ENCODE peak calls at places on chromosomes 16 and 17, in seven cellular contexts. F, J, Y, U, B, A and N are unnamed samples.

GRCh38 chr17:76121932-76122383 is 18.4 kb upstream of the EXOC7 start:
- DNase-seq in A (peak), F (no peak), B (no peak), J (no peak), U (no peak), Y (no peak), N (no peak)

GRCh38 chr16:19223235-19223847 is 55.3 kb downstream of the SYT17 start:
- DNase-seq in F (no peak), J (peak), Y (peak), B (peak), U (no peak), A (no peak), N (peak)

GRCh38 chr16:81415757-81416156 is 28.9 kb upstream of the CMIP start:
- DNase-seq in Y (no peak), F (no peak), J (no peak), A (no peak), B (no peak), U (no peak), N (no peak)

GRCh38 chr17:909642-910323 is 69.8 kb downstream of the NXN start:
- DNase-seq in B (peak), J (no peak), Y (no peak), A (no peak), U (no peak), F (no peak), N (no peak)

GRCh38 chr16:4298761-4299522 is 16.9 kb upstream of the GLIS2 start:
- DNase-seq in A (no peak), J (peak), U (no peak), B (peak), Y (peak), F (no peak), N (no peak)

GRCh38 chr17:78854508-78854907 is 13.9 kb upstream of the USP36 start:
- DNase-seq in Y (no peak), J (peak), U (no peak), A (no peak), B (no peak), F (no peak), N (no peak)

GRCh38 chr16:88685156-88686061 is 898 bp downstream of the SNAI3 start:
- DNase-seq in Y (peak), B (peak), F (no peak), U (no peak), A (peak), J (peak), N (no peak)

GRCh38 chr16:83533193-83533592 is 274.6 kb upstream of the HSBP1 start:
- DNase-seq in J (no peak), U (no peak), A (no peak), Y (no peak), F (no peak), B (peak), N (no peak)

GRCh38 chr17:17872468-17873345 is 35.9 kb upstream of the SREBF1 start:
- DNase-seq in F (no peak), Y (no peak), J (no peak), U (no peak), B (peak), A (no peak), N (no peak)

GRCh38 chr17:7475764-7476422 is 3.5 kb downstream of the ZBTB4 start:
- DNase-seq in F (no peak), Y (no peak), J (no peak), U (no peak), A (no peak), B (no peak), N (no peak)

GRCh38 chr16:68335175-68335574 is 24.4 kb downstream of the PRMT7 start:
- DNase-seq in U (no peak), A (no peak), F (no peak), J (no peak), Y (no peak), B (no peak), N (no peak)

GRCh38 chr16:56354016-56354415 is 71.3 kb downstream of the AMFR start:
- DNase-seq in J (no peak), F (no peak), A (no peak), Y (no peak), B (no peak), U (no peak), N (no peak)

GRCh38 chr16:27287887-27288286 is 19.3 kb upstream of the NSMCE1 start:
- DNase-seq in A (no peak), Y (no peak), U (no peak), B (no peak), F (no peak), J (no peak), N (no peak)

GRCh38 chr17:75774471-75774987 is 9.5 kb upstream of the GALK1 start:
- DNase-seq in Y (no peak), B (no peak), J (no peak), A (no peak), F (no peak), U (no peak), N (no peak)

GRCh38 chr16:23410176-23410575 is 42.8 kb downstream of the COG7 start:
- DNase-seq in J (no peak), B (no peak), Y (no peak), U (no peak), F (no peak), A (no peak), N (no peak)

GRCh38 chr16:73572135-73572534 is 524.2 kb upstream of the ZFHX3 start:
- DNase-seq in B (no peak), J (peak), U (no peak), F (no peak), A (no peak), Y (peak), N (no peak)

GRCh38 chr16:64754279-64754678 is 367.6 kb downstream of the CDH11 start:
- DNase-seq in Y (no peak), B (no peak), J (no peak), U (no peak), A (no peak), F (no peak), N (no peak)

GRCh38 chr17:53630638-53631037 is 192.1 kb upstream of the KIF2B start:
- DNase-seq in J (no peak), Y (no peak), F (no peak), A (no peak), B (no peak), U (no peak), N (no peak)

GRCh38 chr16:87240211-87241134 is 76.7 kb downstream of the C16orf95 start:
- DNase-seq in B (no peak), U (no peak), Y (peak), J (no peak), F (no peak), A (no peak), N (no peak)

GRCh38 chr16:14181371-14182050 is 110.4 kb downstream of the MRTFB start:
- DNase-seq in U (no peak), F (no peak), B (peak), A (no peak), J (no peak), Y (no peak), N (no peak)

GRCh38 chr17:66923881-66924280 is 40.6 kb upstream of the CACNG4 start:
- DNase-seq in U (no peak), A (no peak), B (no peak), J (no peak), Y (no peak), F (no peak), N (no peak)

GRCh38 chr17:43540821-43541674 is 5.1 kb downstream of the ETV4 start:
- DNase-seq in Y (peak), B (no peak), A (no peak), U (no peak), F (no peak), J (peak), N (no peak)